ENCODE peak calls at places on chromosomes 5 and 9, in nine cellular contexts. C is IMR-90, Z is transverse colon, F is A549, H is tibial nerve, R is HepG2, W is testis, M is H1, A is Peyer's patch. X is an unnamed sample. For H3K4me1, the result is how much of the 10 kb centered on the place peaks cover.

GRCh38 chr5:19917588-19917987 is 70.4 kb downstream of the CDH18 start:
- DNase-seq in C (no peak), Z (no peak), F (no peak), H (no peak), R (no peak), W (no peak), M (no peak), A (no peak), X (no peak)

GRCh38 chr5:167014657-167015056 is 1276.8 kb upstream of the WWC1 start:
- DNase-seq in C (no peak), Z (no peak), F (no peak), H (no peak), R (no peak), W (no peak), M (no peak), A (no peak), X (no peak)

GRCh38 chr9:95459218-95459617 is 57.6 kb downstream of the PTCH1 start:
- DNase-seq in C (no peak), Z (no peak), F (no peak), H (no peak), R (no peak), W (no peak), M (no peak), A (no peak), X (no peak)

GRCh38 chr5:148805323-148806290 is 20.8 kb upstream of the ADRB2 start:
- DNase-seq in C (peak), Z (no peak), F (no peak), H (no peak), R (no peak), W (no peak), M (no peak), A (no peak), X (no peak)

GRCh38 chr5:102754499-102755424 is at the start of gene PAM:
- DNase-seq in C (peak), Z (peak), F (peak), H (peak), R (peak), W (peak), M (peak), A (peak), X (peak)

GRCh38 chr5:102218159-102218558 is 77.9 kb downstream of the SLCO4C1 start:
- DNase-seq in C (no peak), Z (peak), F (no peak), H (no peak), R (peak), W (no peak), M (no peak), A (no peak), X (no peak)

GRCh38 chr5:24816206-24816605 is 171.4 kb upstream of the CDH10 start:
- DNase-seq in C (no peak), Z (no peak), F (no peak), H (no peak), R (no peak), W (no peak), M (no peak), A (no peak), X (no peak)

GRCh38 chr5:16552666-16553343 is 64.0 kb downstream of the RETREG1 start:
- DNase-seq in C (peak), Z (peak), F (peak), H (peak), R (peak), W (peak), M (peak), A (peak), X (peak)

GRCh38 chr9:27870404-27870803 is 297.1 kb upstream of the C9orf72 start:
- DNase-seq in C (no peak), Z (no peak), F (no peak), H (no peak), R (peak), W (no peak), M (no peak), A (no peak), X (no peak)

GRCh38 chr5:1959911-1960581 is 77.3 kb upstream of the IRX4 start:
- DNase-seq in C (no peak), Z (no peak), F (no peak), H (no peak), R (no peak), W (no peak), M (no peak), A (no peak), X (no peak)

GRCh38 chr9:117929873-117930272 is 225.7 kb downstream of the TLR4 start:
- DNase-seq in C (no peak), Z (no peak), F (no peak), H (no peak), R (no peak), W (no peak), M (no peak), A (no peak), X (no peak)

GRCh38 chr5:128536229-128536860 is 1.7 kb downstream of the FBN2 start:
- DNase-seq in C (peak), Z (no peak), F (no peak), H (no peak), R (no peak), W (no peak), M (peak), A (no peak), X (no peak)

GRCh38 chr5:143671644-143672569 is 140.1 kb upstream of the HMHB1 start:
- DNase-seq in C (no peak), Z (no peak), F (no peak), H (no peak), R (no peak), W (no peak), M (no peak), A (no peak), X (no peak)

GRCh38 chr9:121499427-121500164 is at the start of gene GGTA1:
- DNase-seq in C (peak), Z (peak), F (peak), H (peak), R (no peak), W (peak), M (peak), A (peak), X (peak)

GRCh38 chr5:138662599-138662998 is 87.4 kb upstream of the HSPA9 start:
- DNase-seq in C (no peak), Z (no peak), F (no peak), H (no peak), R (no peak), W (no peak), M (no peak), A (no peak), X (no peak)

GRCh38 chr9:83012578-83013260 is 50.2 kb downstream of the RASEF start:
- DNase-seq in C (no peak), Z (no peak), F (no peak), H (no peak), R (no peak), W (no peak), M (no peak), A (no peak), X (no peak)

GRCh38 chr5:13664377-13664776 is 280.1 kb downstream of the DNAH5 start:
- DNase-seq in C (peak), Z (no peak), F (no peak), H (no peak), R (no peak), W (no peak), M (no peak), A (no peak), X (no peak)

GRCh38 chr9:107437716-107438115 is 51.9 kb downstream of the KLF4 start:
- DNase-seq in C (no peak), Z (no peak), F (no peak), H (no peak), R (no peak), W (no peak), M (no peak), A (no peak), X (no peak)

GRCh38 chr5:6307304-6307703 is 71.0 kb downstream of the MED10 start:
- DNase-seq in C (no peak), Z (no peak), F (no peak), H (no peak), R (no peak), W (no peak), M (no peak), A (no peak), X (no peak)

GRCh38 chr5:142320851-142321560 is 3.8 kb downstream of the SPRY4 start:
- DNase-seq in C (peak), Z (no peak), F (no peak), H (no peak), R (no peak), W (no peak), M (no peak), A (no peak), X (no peak)

GRCh38 chr9:127703289-127703946 is 3.4 kb upstream of the CFAP157 start:
- DNase-seq in C (no peak), Z (no peak), F (no peak), H (no peak), R (no peak), W (no peak), M (no peak), A (no peak), X (no peak)

GRCh38 chr5:157857821-157858526 is 971 bp downstream of the CLINT1 start:
- DNase-seq in C (peak), Z (no peak), F (no peak), H (no peak), R (no peak), W (no peak), M (no peak), A (no peak), X (no peak)

GRCh38 chr9:71285191-71285656 is 163.8 kb upstream of the TRPM3 start:
- DNase-seq in C (peak), Z (peak), F (peak), H (peak), R (peak), W (peak), M (peak), A (peak), X (no peak)

GRCh38 chr9:112867275-112867991 is 23.2 kb downstream of the SLC46A2 start:
- DNase-seq in C (peak), Z (peak), F (peak), H (no peak), R (peak), W (no peak), M (no peak), A (peak), X (no peak)

GRCh38 chr5:120605325-120606079 is 141.4 kb downstream of the PRR16 start:
- DNase-seq in C (no peak), Z (no peak), F (no peak), H (no peak), R (no peak), W (no peak), M (no peak), A (no peak), X (no peak)

GRCh38 chr9:36625006-36625600 is 52.4 kb downstream of the MELK start:
- DNase-seq in C (peak), Z (peak), F (peak), H (peak), R (no peak), W (peak), M (no peak), A (no peak), X (peak)

GRCh38 chr5:139666551-139666950 is 18.4 kb downstream of the CXXC5 start:
- DNase-seq in C (no peak), Z (no peak), F (no peak), H (no peak), R (no peak), W (no peak), M (no peak), A (no peak), X (no peak)

GRCh38 chr9:105435453-105435852 is 12.4 kb upstream of the FSD1L start:
- DNase-seq in C (no peak), Z (no peak), F (no peak), H (no peak), R (no peak), W (no peak), M (no peak), A (no peak), X (no peak)

GRCh38 chr9:98998441-98999151 is 54.9 kb downstream of the COL15A1 start:
- DNase-seq in C (peak), Z (peak), F (peak), H (peak), R (peak), W (peak), M (peak), A (peak), X (peak)

GRCh38 chr5:73143716-73144115 is 23.3 kb downstream of the TMEM171 start:
- DNase-seq in C (no peak), Z (no peak), F (no peak), H (no peak), R (no peak), W (no peak), M (no peak), A (no peak), X (no peak)

GRCh38 chr9:101449071-101449721 is 13.6 kb upstream of the ALDOB start:
- DNase-seq in C (peak), Z (peak), F (peak), H (peak), R (no peak), W (peak), M (peak), A (peak), X (peak)

GRCh38 chr5:41722359-41722950 is 147.8 kb downstream of the OXCT1 start:
- DNase-seq in C (peak), Z (no peak), F (no peak), H (no peak), R (no peak), W (no peak), M (no peak), A (no peak), X (no peak)

GRCh38 chr9:1980387-1980786 is 34.8 kb upstream of the SMARCA2 start:
- DNase-seq in C (no peak), Z (no peak), F (no peak), H (no peak), R (no peak), W (no peak), M (no peak), A (no peak), X (no peak)

GRCh38 chr9:7976167-7976755 is 176.7 kb upstream of the DMAC1 start:
- DNase-seq in C (no peak), Z (peak), F (no peak), H (no peak), R (no peak), W (no peak), M (no peak), A (peak), X (no peak)

GRCh38 chr5:58582411-58583393 is at the start of gene RAB3C:
- DNase-seq in C (peak), Z (peak), F (peak), H (peak), R (peak), W (peak), M (peak), A (peak), X (peak)
- TF ChIP-seq POLR2A in C (no peak), Z (no peak), F (no peak), H (no peak), R (no peak), W (no peak), M (no peak), A (no peak), X (no peak)

DNA sequence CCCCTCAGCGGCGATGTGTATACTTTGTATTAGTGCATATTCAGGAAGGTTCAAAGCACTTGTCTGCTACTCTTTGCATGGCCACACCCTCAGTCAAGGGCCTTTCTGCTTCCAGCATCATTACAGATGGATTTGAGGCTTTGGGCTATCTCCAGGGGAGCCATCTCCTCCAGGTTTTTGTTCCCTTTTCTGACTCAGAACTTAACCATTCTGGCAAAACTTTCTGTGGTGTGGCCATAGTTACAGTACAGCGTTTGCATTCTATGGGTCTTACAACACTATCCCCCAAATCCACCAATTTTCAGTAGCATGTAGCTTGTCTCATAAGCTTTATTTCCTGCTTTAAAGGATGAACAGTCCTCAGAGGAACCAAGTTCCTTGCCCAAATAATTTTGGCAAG is 36.0 kb upstream of the SVEP1 start:
- DNase-seq in C (peak), Z (no peak), F (no peak), H (no peak), R (no peak), W (no peak), M (no peak), A (no peak), X (no peak)
- H3K4me3 ChIP-seq in C (no peak), Z (no peak), F (no peak), H (no peak), R (no peak), W (no peak), M (no peak), A (no peak), X (no peak)

DNA sequence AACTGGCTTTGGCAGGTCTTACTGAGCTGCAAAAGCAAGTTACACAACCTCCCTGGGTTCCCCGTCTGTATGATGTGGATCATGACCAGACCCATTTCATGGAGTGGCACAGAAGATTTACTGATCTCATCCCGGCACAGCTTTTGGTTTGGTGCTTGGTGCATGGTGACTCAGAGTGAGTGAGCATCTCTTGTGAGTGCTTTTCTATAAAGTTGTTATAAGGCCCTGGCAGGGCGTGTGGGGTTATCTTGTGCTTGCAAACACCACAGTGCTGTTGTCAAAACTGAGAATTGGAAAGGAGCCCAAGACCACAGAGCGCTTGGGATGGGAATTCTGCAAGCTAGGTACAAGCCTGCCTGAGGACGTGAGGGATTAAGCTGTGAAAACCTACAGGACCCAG is 425.2 kb downstream of the GADD45G start:
- DNase-seq in C (no peak), Z (no peak), F (no peak), H (no peak), R (no peak), W (no peak), M (no peak), A (no peak), X (no peak)
- H3K4me1 ChIP-seq in C (under half), Z (under half), F (under half), H (under half), R (under half), W (under half), M (under half), A (under half), X (under half)

GRCh38 chr5:38618154-38618553 is 61.7 kb upstream of the LIFR start:
- DNase-seq in C (no peak), Z (no peak), F (no peak), H (no peak), R (no peak), W (no peak), M (no peak), A (no peak), X (no peak)

GRCh38 chr5:38613475-38613874 is 57.0 kb upstream of the LIFR start:
- DNase-seq in C (no peak), Z (no peak), F (no peak), H (no peak), R (no peak), W (no peak), M (no peak), A (no peak), X (no peak)

GRCh38 chr5:38616061-38616460 is 59.6 kb upstream of the LIFR start:
- DNase-seq in C (no peak), Z (no peak), F (no peak), H (no peak), R (no peak), W (peak), M (no peak), A (no peak), X (no peak)

GRCh38 chr5:38615042-38615441 is 58.6 kb upstream of the LIFR start:
- DNase-seq in C (no peak), Z (no peak), F (no peak), H (no peak), R (no peak), W (no peak), M (no peak), A (no peak), X (no peak)

GRCh38 chr5:38613992-38614836 is 57.8 kb upstream of the LIFR start:
- DNase-seq in C (no peak), Z (no peak), F (no peak), H (no peak), R (no peak), W (no peak), M (no peak), A (no peak), X (no peak)
- TF ChIP-seq POLR2A in C (no peak), Z (no peak), F (no peak), H (no peak), R (no peak), W (no peak), M (no peak), A (no peak), X (no peak)

GRCh38 chr5:180348316-180348715 is 4.8 kb downstream of the GFPT2 start:
- DNase-seq in C (no peak), Z (no peak), F (no peak), H (no peak), R (no peak), W (no peak), M (no peak), A (no peak), X (no peak)

GRCh38 chr5:180349391-180349790 is 3.7 kb downstream of the GFPT2 start:
- DNase-seq in C (no peak), Z (no peak), F (no peak), H (no peak), R (no peak), W (no peak), M (no peak), A (no peak), X (no peak)

GRCh38 chr5:180352116-180352975 is 790 bp downstream of the GFPT2 start:
- DNase-seq in C (no peak), Z (no peak), F (peak), H (peak), R (no peak), W (peak), M (peak), A (no peak), X (peak)

GRCh38 chr5:180350711-180351110 is 2.4 kb downstream of the GFPT2 start:
- DNase-seq in C (no peak), Z (no peak), F (no peak), H (no peak), R (no peak), W (no peak), M (no peak), A (no peak), X (no peak)

GRCh38 chr5:180350296-180350695 is 2.8 kb downstream of the GFPT2 start:
- DNase-seq in C (no peak), Z (no peak), F (no peak), H (no peak), R (no peak), W (no peak), M (no peak), A (no peak), X (no peak)
- H3K4me3 ChIP-seq in C (no peak), Z (no peak), F (no peak), H (no peak), R (no peak), W (no peak), M (peak), A (no peak), X (no peak)

DNA sequence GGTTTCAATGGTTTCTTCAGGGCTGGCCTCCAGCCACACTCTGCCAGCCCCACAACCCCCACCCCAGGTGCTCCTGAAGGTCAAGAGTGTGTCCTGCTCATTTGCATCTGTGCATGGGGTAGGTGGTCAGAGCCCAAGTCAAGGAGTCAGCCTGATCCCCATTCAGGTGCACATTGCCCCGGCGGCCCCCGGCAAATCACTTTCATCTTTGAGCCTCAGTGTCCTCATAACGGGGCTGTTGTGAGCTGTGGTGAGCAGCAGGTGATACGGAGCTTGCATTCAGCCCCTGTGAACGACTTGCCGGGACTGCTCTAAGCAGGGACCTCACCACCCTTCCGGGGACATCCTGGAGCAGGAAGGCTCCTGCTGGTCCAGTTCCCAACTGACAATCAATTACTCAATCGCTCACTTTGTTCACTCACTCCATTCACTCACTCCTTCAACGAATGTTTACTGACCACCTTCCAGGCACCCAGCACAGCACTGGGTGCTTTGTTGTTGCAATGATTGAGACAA is 93.2 kb upstream of the CPEB4 start:
- DNase-seq in C (no peak), Z (peak), F (no peak), H (no peak), R (peak), W (no peak), M (no peak), A (no peak), X (no peak)
- H3K4me1 ChIP-seq in C (under half), Z (under half), F (under half), H (under half), R (half or more), W (under half), M (under half), A (under half), X (under half)

X was measured in ovary.